ENCODE peak calls at places on chromosome 11, in seven cellular contexts. T is hypothalamus; E is Caco-2; F is CD4-positive, alpha-beta memory T cell; J is HTR-8/SVneo; G is T-helper 2 cell; Q is HS-5. V is an unnamed sample.
A peak's percentile ranks its signal among the peaks of the same experiment; 100 is the strongest.

GRCh38 chr11:9754041-9754471 is 90.2 kb downstream of the SWAP70 start:
- DNase-seq in Q (no peak), J (no peak), F (no peak), T (no peak), G (no peak), E (no peak), V (no peak)

GRCh38 chr11:102205805-102206204 is 95.6 kb downstream of the YAP1 start:
- DNase-seq in G (no peak), T (no peak), J (no peak), F (no peak), E (no peak), Q (no peak), V (no peak)

GRCh38 chr11:35488117-35488516 is 37.3 kb downstream of the PAMR1 start:
- DNase-seq in Q (no peak), E (no peak), F (no peak), T (no peak), G (no peak), J (no peak), V (no peak)

GRCh38 chr11:14764899-14765527 is 121.4 kb downstream of the PDE3B start:
- DNase-seq in Q (no peak), G (peak; percentile 87), F (peak; percentile 93), T (no peak), E (no peak), J (no peak), V (no peak)

GRCh38 chr11:34658071-34659015 is 37.5 kb downstream of the EHF start:
- DNase-seq in G (no peak), T (no peak), Q (no peak), F (no peak), J (no peak), E (no peak), V (no peak)

GRCh38 chr11:134466909-134467567 is 55.0 kb upstream of the B3GAT1 start:
- DNase-seq in G (no peak), T (no peak), F (no peak), J (no peak), Q (no peak), E (peak; percentile 39), V (no peak)

GRCh38 chr11:120807414-120808150 is 216.3 kb upstream of the TBCEL start:
- DNase-seq in E (peak; percentile 49), G (no peak), T (no peak), F (no peak), J (peak; percentile 90), Q (peak; percentile 58), V (no peak)

GRCh38 chr11:44130751-44131150 is 35.3 kb downstream of the EXT2 start:
- DNase-seq in T (no peak), E (no peak), J (no peak), F (no peak), G (no peak), Q (no peak), V (no peak)

GRCh38 chr11:94132152-94132558 is 3.5 kb downstream of the PANX1 start:
- DNase-seq in F (no peak), J (peak; percentile 51), T (no peak), E (no peak), G (no peak), Q (peak; percentile 67), V (peak; percentile 53)

GRCh38 chr11:995752-996420 is 40.6 kb downstream of the MUC6 start:
- DNase-seq in E (no peak), J (no peak), Q (no peak), T (no peak), G (no peak), F (no peak), V (no peak)

GRCh38 chr11:12867531-12867930 is 141.6 kb upstream of the RASSF10 start:
- DNase-seq in G (no peak), T (no peak), E (no peak), J (no peak), F (no peak), Q (no peak), V (no peak)

GRCh38 chr11:75733346-75734107 is 15.9 kb downstream of the MOGAT2 start:
- DNase-seq in F (no peak), G (no peak), J (no peak), E (no peak), Q (no peak), T (no peak), V (no peak)

GRCh38 chr11:43922295-43922648 is 20.2 kb upstream of the C11orf96 start:
- DNase-seq in E (no peak), T (no peak), F (no peak), Q (no peak), G (no peak), J (no peak), V (no peak)

GRCh38 chr11:124800226-124800929 is at the start of gene MSANTD2:
- DNase-seq in Q (no peak), J (peak; percentile 73), F (peak; percentile 77), G (peak; percentile 76), T (peak; percentile 84), E (peak; percentile 92), V (no peak)

GRCh38 chr11:71420455-71421241 is 27.5 kb downstream of the DHCR7 start:
- DNase-seq in F (no peak), J (peak; percentile 60), G (no peak), Q (no peak), T (no peak), E (peak; percentile 71), V (no peak)

GRCh38 chr11:77039491-77040400 is 5.5 kb downstream of the B3GNT6 start:
- DNase-seq in J (no peak), T (no peak), G (no peak), F (peak; percentile 23), Q (no peak), E (no peak), V (no peak)

GRCh38 chr11:133660202-133660568 is 127.9 kb upstream of the OPCML start:
- DNase-seq in Q (no peak), T (no peak), G (no peak), E (no peak), J (no peak), F (no peak), V (no peak)

GRCh38 chr11:13030857-13031256 is 21.7 kb downstream of the RASSF10 start:
- DNase-seq in E (no peak), G (no peak), T (no peak), F (no peak), Q (no peak), J (no peak), V (no peak)

GRCh38 chr11:97460091-97460490 is 1070.3 kb downstream of the JRKL start:
- DNase-seq in Q (no peak), J (no peak), F (no peak), G (no peak), T (no peak), E (no peak), V (no peak)

GRCh38 chr11:85941380-85941973 is 86.3 kb downstream of the CCDC83 start:
- DNase-seq in J (peak; percentile 83), F (no peak), Q (no peak), E (peak; percentile 78), G (no peak), T (peak; percentile 15), V (no peak)

GRCh38 chr11:130801287-130802146 is 114.8 kb downstream of the SNX19 start:
- DNase-seq in F (no peak), J (no peak), G (no peak), T (no peak), E (no peak), Q (peak; percentile 43), V (peak; percentile 90)

GRCh38 chr11:119671561-119672015 is 57.4 kb downstream of the NECTIN1 start:
- DNase-seq in E (no peak), T (peak; percentile 33), G (no peak), J (no peak), F (no peak), Q (no peak), V (no peak)

GRCh38 chr11:120337896-120338840 is 2.0 kb downstream of the ARHGEF12 start:
- DNase-seq in G (no peak), Q (no peak), E (peak; percentile 29), F (no peak), J (no peak), T (no peak), V (no peak)

GRCh38 chr11:114326151-114326550 is 30.0 kb downstream of the NNMT start:
- DNase-seq in G (no peak), J (no peak), E (no peak), T (no peak), F (no peak), Q (no peak), V (no peak)

GRCh38 chr11:29962243-29962642 is 54.6 kb downstream of the KCNA4 start:
- DNase-seq in F (no peak), G (no peak), Q (no peak), E (peak; percentile 44), T (no peak), J (no peak), V (no peak)

GRCh38 chr11:19093976-19094375 is 23.0 kb upstream of the ZDHHC13 start:
- DNase-seq in Q (no peak), J (no peak), E (no peak), T (no peak), F (no peak), G (no peak), V (no peak)

GRCh38 chr11:63616953-63617352 is 2.7 kb upstream of the PLAAT3 start:
- DNase-seq in F (no peak), E (no peak), G (no peak), T (no peak), Q (no peak), J (no peak), V (no peak)

GRCh38 chr11:65298131-65298535 is 16.5 kb upstream of the CDC42EP2 start:
- DNase-seq in J (no peak), F (no peak), T (no peak), Q (no peak), G (no peak), E (no peak), V (no peak)

GRCh38 chr11:67351275-67352005 is 1.9 kb downstream of the POLD4 start:
- DNase-seq in F (peak; percentile 67), J (peak; percentile 95), T (peak; percentile 32), G (peak; percentile 58), E (peak; percentile 83), Q (no peak), V (no peak)

GRCh38 chr11:117256573-117256972 is 24.1 kb downstream of the RNF214 start:
- DNase-seq in Q (no peak), G (no peak), F (no peak), E (no peak), J (no peak), T (no peak), V (no peak)

GRCh38 chr11:104163100-104164027 is 583 bp downstream of the PDGFD start:
- DNase-seq in Q (no peak), F (no peak), T (no peak), G (no peak), J (no peak), E (no peak), V (no peak)

GRCh38 chr11:134024420-134025085 is 44.3 kb upstream of the JAM3 start:
- DNase-seq in T (no peak), F (no peak), G (no peak), E (no peak), Q (peak; percentile 6), J (peak; percentile 75), V (no peak)

GRCh38 chr11:123690490-123690889 is 36.1 kb upstream of the SCN3B start:
- DNase-seq in Q (peak; percentile 46), E (no peak), T (no peak), F (no peak), J (no peak), G (no peak), V (no peak)